ENCODE peak calls at places on chromosome 14, in seven cellular contexts. P is activated CD4-positive, alpha-beta T cell treated with anti-CD3 and anti-CD28 coated beads for 24 hours; S is transverse colon; H is posterior vena cava; O is SW 1271; U is activated effector memory CD4-positive, alpha-beta T cell treated with Interleukin-2 at 50 U/mL for 16 hours; R is NCI-H1092. T is an unnamed sample.

GRCh38 chr14:28754209-28754985 is 12.2 kb upstream of the FOXG1 start:
- DNase-seq in P (no peak), S (no peak), H (no peak), O (peak; percentile 46), U (no peak), R (peak; percentile 61), T (no peak)

GRCh38 chr14:52895000-52895399 is 55.9 kb downstream of the FERMT2 start:
- DNase-seq in P (no peak), S (no peak), H (no peak), O (no peak), U (no peak), R (no peak), T (no peak)

GRCh38 chr14:75450381-75451276 is 22.8 kb downstream of the JDP2 start:
- DNase-seq in P (no peak), S (peak; percentile 78), H (no peak), O (no peak), U (no peak), R (peak; percentile 17), T (no peak)

GRCh38 chr14:33959692-33960151 is 8.8 kb upstream of the EGLN3 start:
- DNase-seq in P (no peak), S (no peak), H (no peak), O (no peak), U (no peak), R (no peak), T (peak; percentile 85)

GRCh38 chr14:58942516-58942915 is 246.0 kb upstream of the DAAM1 start:
- DNase-seq in P (no peak), S (no peak), H (no peak), O (no peak), U (no peak), R (no peak), T (no peak)

GRCh38 chr14:50344116-50344775 is 32.1 kb downstream of the DMAC2L start:
- DNase-seq in P (peak; percentile 59), S (no peak), H (no peak), O (no peak), U (no peak), R (no peak), T (no peak)

GRCh38 chr14:54177861-54178591 is 218.8 kb upstream of the CDKN3 start:
- DNase-seq in P (no peak), S (no peak), H (no peak), O (no peak), U (no peak), R (no peak), T (no peak)

GRCh38 chr14:68598621-68599447 is 194.0 kb downstream of the ZFP36L1 start:
- DNase-seq in P (no peak), S (peak; percentile 66), H (peak; percentile 89), O (peak; percentile 69), U (no peak), R (no peak), T (peak; percentile 46)

GRCh38 chr14:31934767-31935266 is 142.3 kb upstream of the ARHGAP5 start:
- DNase-seq in P (no peak), S (peak; percentile 67), H (no peak), O (peak; percentile 55), U (no peak), R (peak; percentile 61), T (peak; percentile 39)

T was measured in putamen.